ENCODE peak calls at places on chromosomes 5 and 9, in seven cellular contexts. One of them, this sample, is unnamed.

GRCh38 chr5:2748180-2748840 is 3.2 kb downstream of the IRX2 start:
- DNase-seq in GM23248: peak
- DNase-seq in left ventricle myocardium superior: no peak
- DNase-seq in HCT116: no peak
- DNase-seq in erythroblast: no peak
- DNase-seq in BJ: no peak
- DNase-seq in mesothelial cell of epicardium: no peak
- DNase-seq in this sample: no peak

GRCh38 chr5:44842491-44843282 is 33.9 kb downstream of the MRPS30 start:
- DNase-seq in HCT116: no peak
- DNase-seq in mesothelial cell of epicardium: no peak
- DNase-seq in GM23248: no peak
- DNase-seq in left ventricle myocardium superior: no peak
- DNase-seq in erythroblast: no peak
- DNase-seq in BJ: no peak
- DNase-seq in this sample: no peak

GRCh38 chr5:122366501-122366900 is 54.5 kb downstream of the SNCAIP start:
- DNase-seq in mesothelial cell of epicardium: no peak
- DNase-seq in HCT116: no peak
- DNase-seq in GM23248: no peak
- DNase-seq in erythroblast: no peak
- DNase-seq in BJ: no peak
- DNase-seq in left ventricle myocardium superior: no peak
- DNase-seq in this sample: no peak

GRCh38 chr9:135574331-135574730 is 12.8 kb downstream of the PAEP start:
- DNase-seq in mesothelial cell of epicardium: peak
- DNase-seq in HCT116: no peak
- DNase-seq in left ventricle myocardium superior: no peak
- DNase-seq in BJ: no peak
- DNase-seq in GM23248: no peak
- DNase-seq in erythroblast: no peak
- DNase-seq in this sample: no peak

GRCh38 chr9:17613723-17614122 is 34.9 kb downstream of the SH3GL2 start:
- DNase-seq in BJ: peak
- DNase-seq in left ventricle myocardium superior: no peak
- DNase-seq in HCT116: no peak
- DNase-seq in erythroblast: no peak
- DNase-seq in GM23248: peak
- DNase-seq in mesothelial cell of epicardium: no peak
- DNase-seq in this sample: no peak

GRCh38 chr5:154320690-154321089 is 125.1 kb upstream of the SAP30L start:
- DNase-seq in BJ: no peak
- DNase-seq in GM23248: peak
- DNase-seq in HCT116: no peak
- DNase-seq in left ventricle myocardium superior: no peak
- DNase-seq in erythroblast: no peak
- DNase-seq in mesothelial cell of epicardium: no peak
- DNase-seq in this sample: no peak

GRCh38 chr9:27019589-27019988 is 14.1 kb upstream of the LRRC19 start:
- DNase-seq in left ventricle myocardium superior: no peak
- DNase-seq in GM23248: peak
- DNase-seq in BJ: no peak
- DNase-seq in erythroblast: no peak
- DNase-seq in HCT116: no peak
- DNase-seq in mesothelial cell of epicardium: no peak
- DNase-seq in this sample: peak

GRCh38 chr9:98539954-98540353 is 168.8 kb downstream of the GABBR2 start:
- DNase-seq in left ventricle myocardium superior: no peak
- DNase-seq in GM23248: peak
- DNase-seq in BJ: no peak
- DNase-seq in mesothelial cell of epicardium: no peak
- DNase-seq in HCT116: no peak
- DNase-seq in erythroblast: no peak
- DNase-seq in this sample: no peak

GRCh38 chr9:93893899-93894690 is 61.1 kb downstream of the BARX1 start:
- DNase-seq in HCT116: no peak
- DNase-seq in left ventricle myocardium superior: no peak
- DNase-seq in mesothelial cell of epicardium: no peak
- DNase-seq in erythroblast: no peak
- DNase-seq in BJ: no peak
- DNase-seq in GM23248: no peak
- DNase-seq in this sample: no peak

GRCh38 chr9:2157277-2158105 is 142.3 kb downstream of the SMARCA2 start:
- DNase-seq in GM23248: peak
- DNase-seq in BJ: no peak
- DNase-seq in erythroblast: peak
- DNase-seq in mesothelial cell of epicardium: peak
- DNase-seq in HCT116: no peak
- DNase-seq in left ventricle myocardium superior: peak
- DNase-seq in this sample: peak

GRCh38 chr5:1088726-1089125 is 23.1 kb downstream of the SLC12A7 start:
- DNase-seq in left ventricle myocardium superior: no peak
- DNase-seq in mesothelial cell of epicardium: no peak
- DNase-seq in HCT116: no peak
- DNase-seq in erythroblast: no peak
- DNase-seq in BJ: no peak
- DNase-seq in GM23248: no peak
- DNase-seq in this sample: no peak

GRCh38 chr5:179302499-179303185 is 42.6 kb downstream of the ADAMTS2 start:
- DNase-seq in left ventricle myocardium superior: no peak
- DNase-seq in mesothelial cell of epicardium: no peak
- DNase-seq in HCT116: no peak
- DNase-seq in erythroblast: no peak
- DNase-seq in BJ: no peak
- DNase-seq in GM23248: no peak
- DNase-seq in this sample: no peak

GRCh38 chr9:98915599-98915998 is 28.1 kb upstream of the COL15A1 start:
- DNase-seq in erythroblast: no peak
- DNase-seq in BJ: no peak
- DNase-seq in left ventricle myocardium superior: no peak
- DNase-seq in mesothelial cell of epicardium: no peak
- DNase-seq in GM23248: no peak
- DNase-seq in HCT116: no peak
- DNase-seq in this sample: no peak

GRCh38 chr5:178532666-178533065 is 57.5 kb downstream of the COL23A1 start:
- DNase-seq in erythroblast: no peak
- DNase-seq in BJ: no peak
- DNase-seq in left ventricle myocardium superior: no peak
- DNase-seq in HCT116: no peak
- DNase-seq in mesothelial cell of epicardium: no peak
- DNase-seq in GM23248: no peak
- DNase-seq in this sample: no peak

GRCh38 chr9:89635816-89636215 is 31.0 kb downstream of the GADD45G start:
- DNase-seq in left ventricle myocardium superior: no peak
- DNase-seq in HCT116: no peak
- DNase-seq in GM23248: no peak
- DNase-seq in erythroblast: no peak
- DNase-seq in BJ: no peak
- DNase-seq in mesothelial cell of epicardium: no peak
- DNase-seq in this sample: no peak

GRCh38 chr5:164013077-164013670 is 507.8 kb downstream of the MAT2B start:
- DNase-seq in left ventricle myocardium superior: no peak
- DNase-seq in BJ: no peak
- DNase-seq in mesothelial cell of epicardium: peak
- DNase-seq in erythroblast: peak
- DNase-seq in GM23248: peak
- DNase-seq in HCT116: peak
- DNase-seq in this sample: peak

GRCh38 chr5:174793684-174794328 is 69.4 kb downstream of the MSX2 start:
- DNase-seq in erythroblast: peak
- DNase-seq in left ventricle myocardium superior: peak
- DNase-seq in GM23248: peak
- DNase-seq in BJ: no peak
- DNase-seq in HCT116: peak
- DNase-seq in mesothelial cell of epicardium: peak
- DNase-seq in this sample: peak

GRCh38 chr5:34881246-34881645 is 34.1 kb downstream of the RAD1 start:
- DNase-seq in mesothelial cell of epicardium: no peak
- DNase-seq in left ventricle myocardium superior: no peak
- DNase-seq in GM23248: no peak
- DNase-seq in HCT116: no peak
- DNase-seq in erythroblast: no peak
- DNase-seq in BJ: no peak
- DNase-seq in this sample: peak

GRCh38 chr9:6006968-6007769 is 8.3 kb downstream of the RANBP6 start:
- DNase-seq in BJ: peak
- DNase-seq in erythroblast: peak
- DNase-seq in mesothelial cell of epicardium: peak
- DNase-seq in GM23248: peak
- DNase-seq in HCT116: peak
- DNase-seq in left ventricle myocardium superior: peak
- DNase-seq in this sample: peak

GRCh38 chr9:12640866-12641636 is 52.1 kb upstream of the TYRP1 start:
- DNase-seq in erythroblast: no peak
- DNase-seq in left ventricle myocardium superior: no peak
- DNase-seq in HCT116: no peak
- DNase-seq in GM23248: no peak
- DNase-seq in mesothelial cell of epicardium: no peak
- DNase-seq in BJ: no peak
- DNase-seq in this sample: peak

GRCh38 chr9:81650836-81651545 is 38.4 kb downstream of the TLE1 start:
- DNase-seq in GM23248: no peak
- DNase-seq in mesothelial cell of epicardium: no peak
- DNase-seq in left ventricle myocardium superior: no peak
- DNase-seq in HCT116: no peak
- DNase-seq in BJ: no peak
- DNase-seq in erythroblast: no peak
- DNase-seq in this sample: no peak

GRCh38 chr5:51391175-51391574 is 7.9 kb downstream of the ISL1 start:
- DNase-seq in left ventricle myocardium superior: no peak
- DNase-seq in BJ: no peak
- DNase-seq in erythroblast: no peak
- DNase-seq in GM23248: no peak
- DNase-seq in mesothelial cell of epicardium: no peak
- DNase-seq in HCT116: no peak
- DNase-seq in this sample: no peak

GRCh38 chr9:131276107-131276888 is at the start of gene FAM78A:
- DNase-seq in HCT116: no peak
- DNase-seq in BJ: no peak
- DNase-seq in erythroblast: peak
- DNase-seq in left ventricle myocardium superior: peak
- DNase-seq in GM23248: peak
- DNase-seq in mesothelial cell of epicardium: no peak
- DNase-seq in this sample: peak

GRCh38 chr9:77707696-77708095 is 59.6 kb upstream of the GNA14 start:
- DNase-seq in HCT116: peak
- DNase-seq in GM23248: peak
- DNase-seq in erythroblast: no peak
- DNase-seq in left ventricle myocardium superior: peak
- DNase-seq in BJ: peak
- DNase-seq in mesothelial cell of epicardium: no peak
- DNase-seq in this sample: no peak

GRCh38 chr5:179763215-179763945 is 30.4 kb upstream of the LTC4S start:
- DNase-seq in left ventricle myocardium superior: peak
- DNase-seq in mesothelial cell of epicardium: peak
- DNase-seq in HCT116: peak
- DNase-seq in BJ: peak
- DNase-seq in erythroblast: peak
- DNase-seq in GM23248: peak
- DNase-seq in this sample: peak

This sample was measured in OCI-M1.